ENCODE peak calls at places on chromosomes 7 and 10, in ten cellular contexts. F is A549, L is upper lobe of left lung, M is ovary, D is gastrocnemius medialis, W is heart left ventricle, S is suprapubic skin, C is right lobe of liver, Y is transverse colon, Q is HCT116. T is an unnamed sample. For H3K4me1, the result is how much of the 10 kb centered on the place peaks cover.

GRCh38 chr10:72001026-72001380 is 36.8 kb downstream of the CHST3 start:
- DNase-seq in W (peak), D (no peak), Y (no peak), L (no peak), F (no peak), M (no peak), C (no peak), S (no peak), Q (no peak), T (no peak)

GRCh38 chr7:84510501-84510900 is 315.9 kb upstream of the SEMA3A start:
- DNase-seq in C (no peak), Y (no peak), W (no peak), S (no peak), Q (no peak), F (no peak), M (no peak), L (no peak), D (no peak), T (no peak)

GRCh38 chr7:33485746-33486491 is 356.6 kb downstream of the BBS9 start:
- DNase-seq in M (no peak), Y (no peak), C (no peak), W (no peak), D (no peak), L (no peak), F (no peak), S (no peak), Q (no peak), T (no peak)

GRCh38 chr10:51251110-51251509 is 176.8 kb downstream of the PRKG1 start:
- DNase-seq in D (no peak), M (no peak), L (no peak), F (no peak), S (no peak), W (no peak), Y (no peak), C (no peak), Q (no peak), T (no peak)

GRCh38 chr7:84529480-84530205 is 335.1 kb upstream of the SEMA3A start:
- DNase-seq in W (no peak), C (no peak), Y (no peak), M (no peak), F (peak), Q (peak), D (no peak), L (no peak), S (no peak), T (no peak)

GRCh38 chr7:106347229-106347833 is 62.5 kb upstream of the NAMPT start:
- DNase-seq in C (no peak), W (no peak), Y (no peak), M (no peak), Q (no peak), D (no peak), F (no peak), L (peak), S (no peak), T (no peak)

GRCh38 chr7:103989200-103989784 is at the start of gene RELN:
- DNase-seq in L (no peak), C (peak), Y (no peak), F (no peak), W (no peak), M (peak), D (no peak), S (no peak), Q (no peak), T (no peak)

GRCh38 chr10:94225589-94225988 is 137.2 kb downstream of the NOC3L start:
- DNase-seq in F (peak), M (no peak), L (no peak), D (no peak), W (no peak), S (no peak), C (no peak), Y (no peak), Q (no peak), T (no peak)

GRCh38 chr7:3559178-3559765 is 258.2 kb downstream of the SDK1 start:
- DNase-seq in F (peak), L (no peak), Q (no peak), W (no peak), Y (no peak), M (no peak), D (peak), C (no peak), S (no peak), T (no peak)

GRCh38 chr10:115093776-115094361 is 704 bp downstream of the ATRNL1 start:
- DNase-seq in F (peak), W (no peak), C (peak), S (no peak), Q (no peak), M (peak), D (peak), L (no peak), Y (peak), T (peak)

GRCh38 chr7:93551063-93551895 is 23.2 kb downstream of the CALCR start:
- DNase-seq in S (no peak), C (no peak), W (no peak), Y (no peak), F (peak), L (no peak), Q (peak), M (no peak), D (no peak), T (no peak)

GRCh38 chr7:159013181-159013690 is 131.4 kb downstream of the VIPR2 start:
- DNase-seq in W (no peak), C (no peak), D (no peak), F (no peak), Q (no peak), L (no peak), Y (no peak), M (peak), S (no peak), T (no peak)

GRCh38 chr7:66307591-66308215 is 102.6 kb downstream of the TPST1 start:
- DNase-seq in C (peak), M (no peak), D (no peak), Q (no peak), S (no peak), Y (no peak), W (no peak), L (no peak), F (no peak), T (no peak)

GRCh38 chr7:76505168-76506080 is 4.9 kb upstream of the UPK3B start:
- DNase-seq in F (no peak), W (peak), Q (no peak), M (no peak), D (no peak), L (no peak), C (no peak), S (no peak), Y (no peak), T (no peak)

GRCh38 chr10:103470755-103471653 is 8.0 kb downstream of the CALHM3 start:
- DNase-seq in Q (no peak), C (no peak), D (no peak), Y (peak), F (no peak), L (peak), S (no peak), M (peak), W (peak), T (no peak)

GRCh38 chr7:114026486-114027089 is 107.8 kb upstream of the PPP1R3A start:
- DNase-seq in Y (no peak), C (no peak), S (no peak), Q (peak), M (no peak), W (no peak), D (no peak), L (no peak), F (peak), T (no peak)

GRCh38 chr10:8079126-8079525 is 24.6 kb downstream of the GATA3 start:
- DNase-seq in D (no peak), S (no peak), F (no peak), W (no peak), Q (no peak), Y (no peak), C (no peak), M (no peak), L (no peak), T (no peak)
- TF ChIP-seq CTCF in D (no peak), S (no peak), F (no peak), W (no peak), Q (no peak), Y (no peak), C (no peak), M (no peak), L (no peak), T (no peak)

GRCh38 chr7:87223666-87224065 is 4.1 kb upstream of the TMEM243 start:
- DNase-seq in C (no peak), F (no peak), L (no peak), Q (no peak), Y (no peak), M (no peak), S (no peak), D (no peak), W (no peak), T (no peak)
- H3K4me1 ChIP-seq in C (under half), F (under half), L (under half), Q (under half), Y (under half), M (under half), S (under half), D (under half), W (under half), T (under half)

GRCh38 chr7:153408360-153409335 is 643.5 kb upstream of the DPP6 start:
- DNase-seq in M (no peak), Q (no peak), L (no peak), Y (no peak), S (no peak), W (no peak), F (no peak), D (no peak), C (no peak), T (no peak)

GRCh38 chr7:153406486-153406872 is 645.7 kb upstream of the DPP6 start:
- DNase-seq in L (no peak), M (no peak), Y (no peak), D (no peak), F (no peak), S (no peak), W (no peak), C (no peak), Q (no peak), T (no peak)

GRCh38 chr7:153405704-153406485 is 646.3 kb upstream of the DPP6 start:
- DNase-seq in F (no peak), L (no peak), M (no peak), C (no peak), S (no peak), Y (no peak), W (no peak), Q (no peak), D (no peak), T (no peak)

GRCh38 chr7:153404781-153405279 is 645.3 kb downstream of the ACTR3B start:
- DNase-seq in Y (no peak), D (no peak), L (no peak), F (no peak), M (no peak), C (no peak), Q (no peak), W (no peak), S (no peak), T (no peak)

DNA sequence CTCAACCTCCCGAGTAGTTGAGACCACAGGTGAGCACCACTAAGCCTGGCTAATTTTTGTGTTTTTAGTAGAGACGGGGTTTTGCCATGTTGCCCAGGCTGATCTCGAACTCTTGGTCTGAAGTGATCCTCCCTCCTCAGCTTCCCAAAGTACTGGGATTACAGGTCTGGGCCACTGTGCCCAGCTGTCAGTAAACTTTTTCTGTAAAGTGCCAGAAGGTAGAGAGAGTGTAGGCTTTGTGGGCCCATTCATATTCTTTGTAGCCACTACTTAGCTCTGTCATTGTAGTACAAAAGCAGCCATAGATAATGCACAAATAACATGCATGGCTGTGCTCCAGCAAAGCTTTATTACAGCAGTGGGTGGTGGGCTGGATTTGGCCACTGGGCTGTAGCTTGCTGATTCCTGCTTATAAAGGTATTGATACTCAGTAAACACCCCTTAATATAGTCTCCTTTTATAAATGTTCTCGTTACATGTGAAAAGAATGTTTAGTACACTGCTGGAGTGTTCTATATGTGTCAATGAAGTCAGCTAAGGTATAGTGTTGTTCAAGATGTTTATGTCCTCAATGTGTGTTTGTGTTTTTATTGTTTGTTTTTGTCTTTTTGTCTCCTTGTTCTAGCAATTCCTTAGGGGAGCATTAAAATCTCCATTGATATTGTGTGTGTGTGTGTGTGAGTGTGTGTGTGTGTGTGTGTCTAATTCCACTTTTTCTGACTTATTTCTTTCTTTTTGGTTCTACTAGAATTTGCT is 644.7 kb upstream of the DPP6 start:
- DNase-seq in C (no peak), Q (no peak), Y (no peak), S (no peak), F (no peak), D (no peak), L (no peak), W (no peak), M (no peak), T (no peak)
- TF ChIP-seq POLR2A in C (no peak), Q (no peak), Y (no peak), S (no peak), F (no peak), D (no peak), L (no peak), W (no peak), M (no peak), T (no peak)

GRCh38 chr10:23693895-23694294 is 255.0 kb downstream of the OTUD1 start:
- DNase-seq in C (no peak), Q (no peak), D (no peak), W (no peak), F (no peak), M (no peak), Y (no peak), S (no peak), L (no peak), T (no peak)

GRCh38 chr10:23694921-23695824 is 256.3 kb downstream of the OTUD1 start:
- DNase-seq in S (no peak), C (no peak), Q (no peak), Y (no peak), L (no peak), F (no peak), M (no peak), D (no peak), W (no peak), T (no peak)

GRCh38 chr10:23694446-23694920 is 255.6 kb downstream of the OTUD1 start:
- DNase-seq in Y (no peak), M (no peak), L (no peak), D (no peak), F (no peak), C (no peak), S (no peak), Q (no peak), W (no peak), T (no peak)

GRCh38 chr10:23695825-23696420 is 257.0 kb downstream of the OTUD1 start:
- DNase-seq in F (no peak), L (no peak), Q (no peak), W (no peak), C (no peak), M (no peak), Y (no peak), S (no peak), D (no peak), T (no peak)

DNA sequence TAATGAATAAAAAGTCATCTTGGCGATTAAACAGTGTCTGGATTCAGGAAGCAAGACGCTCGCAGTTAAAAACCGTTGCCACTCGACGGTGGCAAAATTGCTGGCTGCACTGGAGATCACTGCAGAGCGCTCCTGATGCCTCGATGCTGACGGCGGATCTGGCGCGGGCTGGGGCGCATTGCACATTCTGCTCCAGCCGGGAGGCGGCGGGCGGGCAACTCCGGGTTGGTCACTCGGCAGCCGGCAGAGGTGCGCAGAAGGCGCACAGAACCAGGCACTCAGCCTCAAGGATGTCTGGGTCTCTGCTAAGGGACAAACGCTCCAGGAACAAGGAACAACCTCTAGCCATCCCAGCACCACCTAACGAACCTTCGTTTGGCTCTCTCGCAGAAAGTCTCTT is 254.5 kb downstream of the OTUD1 start:
- DNase-seq in S (no peak), Y (no peak), L (no peak), W (no peak), Q (no peak), M (no peak), C (no peak), F (no peak), D (no peak), T (no peak)
- TF ChIP-seq CTCF in S (no peak), Y (no peak), L (no peak), W (no peak), Q (no peak), M (no peak), C (no peak), F (no peak), D (no peak), T (no peak)

GRCh38 chr7:116543664-116544063 is 18.8 kb downstream of the CAV1 start:
- DNase-seq in W (no peak), F (no peak), L (no peak), M (no peak), Q (no peak), S (no peak), Y (no peak), D (no peak), C (no peak), T (no peak)

GRCh38 chr7:116542618-116543017 is 17.8 kb downstream of the CAV1 start:
- DNase-seq in M (no peak), S (no peak), Y (no peak), F (no peak), C (no peak), W (no peak), Q (no peak), D (no peak), L (no peak), T (no peak)

GRCh38 chr7:116540743-116541142 is 15.9 kb downstream of the CAV1 start:
- DNase-seq in Q (no peak), D (no peak), W (no peak), Y (no peak), L (no peak), C (no peak), F (peak), M (no peak), S (no peak), T (no peak)

GRCh38 chr7:116539879-116540278 is 15.0 kb downstream of the CAV1 start:
- DNase-seq in L (no peak), C (no peak), W (no peak), F (no peak), Y (no peak), S (no peak), Q (no peak), M (no peak), D (no peak), T (no peak)

GRCh38 chr7:116541951-116542350 is 17.1 kb downstream of the CAV1 start:
- DNase-seq in F (no peak), Q (no peak), W (no peak), M (no peak), L (no peak), Y (no peak), C (no peak), D (no peak), S (no peak), T (no peak)
- H3K4me1 ChIP-seq in F (half or more), Q (under half), W (half or more), M (under half), L (under half), Y (under half), C (under half), D (under half), S (under half), T (under half)

GRCh38 chr7:128938524-128939074 is 872 bp downstream of the IRF5 start:
- DNase-seq in D (no peak), S (peak), M (no peak), Y (peak), F (no peak), C (no peak), W (no peak), L (no peak), Q (no peak), T (no peak)
- TF ChIP-seq POLR2A in D (no peak), S (no peak), M (no peak), Y (no peak), F (no peak), C (no peak), W (no peak), L (no peak), Q (no peak), T (no peak)

GRCh38 chr7:143494622-143495021 is 16.9 kb downstream of the TAS2R41 start:
- DNase-seq in C (no peak), D (no peak), Y (no peak), S (no peak), M (no peak), L (no peak), Q (no peak), W (no peak), F (peak), T (no peak)
- TF ChIP-seq CTCF in C (no peak), D (no peak), Y (no peak), S (no peak), M (no peak), L (peak), Q (no peak), W (no peak), F (no peak), T (no peak)

T was measured in uterus.